ENCODE peak calls at places on chromosomes 7 and 10, in four cellular contexts. K is renal cortical epithelial cell, F is naive B cell, N is GM20000. B is an unnamed sample.

GRCh38 chr7:140475747-140476333 is 3.5 kb downstream of the MKRN1 start:
- DNase-seq in K (peak), F (peak), N (peak), B (no peak)

GRCh38 chr10:119466655-119467054 is 75.9 kb downstream of the RGS10 start:
- DNase-seq in K (peak), F (no peak), N (no peak), B (no peak)

GRCh38 chr7:30184804-30185487 is 50.2 kb downstream of the MTURN start:
- DNase-seq in K (peak), F (peak), N (no peak), B (no peak)

GRCh38 chr7:148941598-148942280 is 57.6 kb upstream of the EZH2 start:
- DNase-seq in K (peak), F (peak), N (no peak), B (peak)

GRCh38 chr7:41861642-41862041 is 158.8 kb upstream of the INHBA start:
- DNase-seq in K (no peak), F (no peak), N (no peak), B (no peak)

GRCh38 chr7:136002802-136003201 is 25.6 kb upstream of the MTPN start:
- DNase-seq in K (no peak), F (no peak), N (no peak), B (no peak)

GRCh38 chr7:45278763-45279420 is 121.3 kb downstream of the RAMP3 start:
- DNase-seq in K (no peak), F (no peak), N (no peak), B (no peak)

GRCh38 chr7:13457790-13458189 is 531.7 kb downstream of the ETV1 start:
- DNase-seq in K (no peak), F (no peak), N (no peak), B (no peak)

GRCh38 chr10:62047960-62048383 is 146.5 kb downstream of the ARID5B start:
- DNase-seq in K (peak), F (no peak), N (no peak), B (no peak)

B was measured in islet precursor cell.